ENCODE peak calls at places on chromosomes 2 and 18, in seven cellular contexts. Z is H9, H is mesendoderm, B is IMR-90, E is neuronal stem cell, Q is mesenchymal stem cell, I is H1. X is an unnamed sample.

GRCh38 chr18:45621068-45621511 is 5.8 kb downstream of the SLC14A2 start:
- DNase-seq in Z (peak; percentile 52), H (peak; percentile 74), B (peak; percentile 44), E (peak; percentile 47), Q (peak; percentile 45), I (no peak), X (peak; percentile 5)

GRCh38 chr2:233089851-233090250 is 29.7 kb downstream of the INPP5D start:
- DNase-seq in Z (no peak), H (no peak), B (no peak), E (no peak), Q (no peak), I (no peak), X (no peak)

GRCh38 chr18:77271720-77272481 is 22.3 kb downstream of the GALR1 start:
- DNase-seq in Z (no peak), H (peak; percentile 54), B (peak; percentile 42), E (no peak), Q (no peak), I (no peak), X (no peak)

GRCh38 chr2:26243643-26244478 is 571 bp downstream of the HADHA start:
- DNase-seq in Z (peak; percentile 33), H (peak; percentile 46), B (peak; percentile 21), E (peak; percentile 37), Q (peak; percentile 62), I (no peak), X (peak; percentile 28)

GRCh38 chr2:9895669-9896068 is 52.4 kb downstream of the TAF1B start:
- DNase-seq in Z (no peak), H (peak; percentile 27), B (no peak), E (no peak), Q (no peak), I (no peak), X (peak; percentile 56)

GRCh38 chr2:241410739-241411176 is 54.7 kb downstream of the FARP2 start:
- DNase-seq in Z (no peak), H (no peak), B (peak; percentile 87), E (no peak), Q (peak; percentile 3), I (no peak), X (no peak)

GRCh38 chr2:147345246-147345645 is 499.6 kb upstream of the ACVR2A start:
- DNase-seq in Z (no peak), H (no peak), B (no peak), E (no peak), Q (peak; percentile 9), I (no peak), X (no peak)

GRCh38 chr2:33411765-33412164 is 64.7 kb upstream of the RASGRP3 start:
- DNase-seq in Z (no peak), H (no peak), B (peak; percentile 93), E (no peak), Q (peak; percentile 82), I (no peak), X (no peak)

GRCh38 chr2:174605687-174606086 is 8.1 kb upstream of the WIPF1 start:
- DNase-seq in Z (no peak), H (no peak), B (peak; percentile 59), E (no peak), Q (peak; percentile 59), I (no peak), X (peak; percentile 52)

GRCh38 chr2:66565291-66565690 is 130.4 kb downstream of the MEIS1 start:
- DNase-seq in Z (no peak), H (no peak), B (peak; percentile 65), E (no peak), Q (no peak), I (no peak), X (no peak)

GRCh38 chr2:32900246-32901000 is 46.3 kb upstream of the LTBP1 start:
- DNase-seq in Z (no peak), H (no peak), B (no peak), E (no peak), Q (no peak), I (no peak), X (no peak)

GRCh38 chr2:138641277-138641676 is 138.9 kb downstream of the NXPH2 start:
- DNase-seq in Z (no peak), H (no peak), B (no peak), E (no peak), Q (no peak), I (no peak), X (peak; percentile 39)

GRCh38 chr2:233353769-233354499 is at the start of gene DGKD:
- DNase-seq in Z (peak; percentile 71), H (peak; percentile 82), B (no peak), E (peak; percentile 72), Q (peak; percentile 58), I (no peak), X (peak; percentile 96)

GRCh38 chr2:201965550-201965949 is 68.1 kb upstream of the FZD7 start:
- DNase-seq in Z (no peak), H (no peak), B (no peak), E (no peak), Q (no peak), I (no peak), X (peak; percentile 39)

GRCh38 chr2:234377761-234378341 is 119.0 kb downstream of the ARL4C start:
- DNase-seq in Z (no peak), H (peak; percentile 35), B (peak; percentile 74), E (no peak), Q (peak; percentile 26), I (no peak), X (peak; percentile 7)

GRCh38 chr18:35494281-35494825 is 3.4 kb downstream of the INO80C start:
- DNase-seq in Z (no peak), H (no peak), B (no peak), E (no peak), Q (no peak), I (no peak), X (no peak)
- H4K8ac ChIP-seq in Z (no peak overlapping the region), H (no peak overlapping the region), B (no peak overlapping the region), E (no peak overlapping the region), Q (peak overlapping the region; percentile 20), I (no peak overlapping the region), X (no peak overlapping the region)

GRCh38 chr2:62459106-62459505 is 46.9 kb downstream of the TMEM17 start:
- DNase-seq in Z (no peak), H (no peak), B (no peak), E (no peak), Q (no peak), I (no peak), X (peak; percentile 59)

GRCh38 chr2:62458206-62459035 is 47.6 kb downstream of the TMEM17 start:
- DNase-seq in Z (no peak), H (no peak), B (no peak), E (no peak), Q (no peak), I (no peak), X (no peak)

GRCh38 chr2:62455957-62456692 is 49.9 kb downstream of the TMEM17 start:
- DNase-seq in Z (no peak), H (no peak), B (no peak), E (no peak), Q (no peak), I (no peak), X (no peak)

GRCh38 chr2:62457555-62457954 is 48.4 kb downstream of the TMEM17 start:
- DNase-seq in Z (no peak), H (no peak), B (no peak), E (no peak), Q (no peak), I (no peak), X (no peak)

DNA sequence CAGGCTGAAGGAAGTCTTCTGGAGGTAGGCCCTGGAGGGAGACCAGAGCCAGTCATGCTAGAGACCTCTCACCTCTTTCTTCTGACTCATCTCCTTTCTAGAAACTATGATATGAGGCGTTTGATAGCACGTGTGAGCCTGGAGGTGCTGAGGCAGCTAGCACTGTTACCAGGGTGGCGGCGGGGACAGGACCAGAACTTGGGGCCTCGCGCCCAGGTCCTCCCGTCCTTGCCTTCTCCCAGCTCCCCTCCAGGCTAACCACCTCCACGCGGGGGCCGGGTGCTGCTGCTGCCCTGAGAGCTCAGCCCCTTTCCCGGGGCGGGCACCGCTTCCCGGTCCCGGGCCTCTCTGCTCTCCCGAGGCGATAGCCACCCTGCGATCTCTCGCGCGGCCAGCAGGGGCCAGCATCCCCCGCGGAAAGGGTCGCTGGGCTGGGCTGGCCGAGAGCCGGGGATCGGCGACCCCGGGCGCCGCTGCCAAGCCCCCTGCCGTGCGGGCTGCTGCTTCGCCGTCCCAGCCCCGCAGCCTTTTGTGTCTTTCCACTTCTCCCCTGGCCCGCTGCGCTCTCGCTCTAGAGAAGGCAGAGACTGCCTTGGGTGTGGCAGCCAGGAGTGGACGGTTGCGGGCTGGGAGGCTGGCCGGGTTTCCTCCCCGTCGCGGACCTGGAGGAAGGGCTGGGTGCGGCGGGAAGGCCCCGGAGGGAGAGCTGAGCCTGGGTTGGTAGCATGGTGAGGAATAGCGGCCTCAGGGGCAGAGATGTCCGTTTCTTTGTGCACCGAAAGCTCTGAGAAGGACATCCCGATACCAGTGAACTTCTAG is 49.1 kb downstream of the TMEM17 start:
- DNase-seq in Z (peak; percentile 88), H (peak; percentile 85), B (peak; percentile 78), E (peak; percentile 83), Q (peak; percentile 68), I (peak; percentile 44), X (peak; percentile 87)
- H3K18ac ChIP-seq in Z (peak overlapping the region; percentile 80), H (peak overlapping the region; percentile 5), B (peak overlapping the region; percentile 68), E (peak overlapping the region; percentile 98), Q (peak overlapping the region; percentile 89), I (peak overlapping the region; percentile 98), X (peak overlapping the region; percentile 81)

GRCh38 chr2:70977605-70978205 is 725 bp upstream of the ANKRD53 start:
- DNase-seq in Z (no peak), H (no peak), B (peak; percentile 93), E (no peak), Q (peak; percentile 79), I (no peak), X (peak; percentile 97)
- H4K8ac ChIP-seq in Z (no peak overlapping the region), H (no peak overlapping the region), B (peak overlapping the region; percentile 78), E (no peak overlapping the region), Q (peak overlapping the region; percentile 79), I (no peak overlapping the region), X (no peak overlapping the region)

GRCh38 chr2:167335627-167336026 is 447.3 kb downstream of the XIRP2 start:
- DNase-seq in Z (no peak), H (peak; percentile 9), B (peak; percentile 71), E (no peak), Q (no peak), I (no peak), X (peak; percentile 21)

GRCh38 chr2:167332358-167332757 is 444.1 kb downstream of the XIRP2 start:
- DNase-seq in Z (no peak), H (peak; percentile 18), B (no peak), E (no peak), Q (no peak), I (no peak), X (no peak)

GRCh38 chr2:167333245-167333644 is 445.0 kb downstream of the XIRP2 start:
- DNase-seq in Z (no peak), H (peak; percentile 56), B (peak; percentile 2), E (no peak), Q (peak; percentile 7), I (no peak), X (no peak)

GRCh38 chr2:167336213-167336612 is 447.9 kb downstream of the XIRP2 start:
- DNase-seq in Z (no peak), H (no peak), B (no peak), E (no peak), Q (no peak), I (no peak), X (no peak)

GRCh38 chr2:167334343-167334742 is 446.1 kb downstream of the XIRP2 start:
- DNase-seq in Z (no peak), H (no peak), B (no peak), E (no peak), Q (no peak), I (no peak), X (no peak)
- H3K18ac ChIP-seq in Z (no peak overlapping the region), H (no peak overlapping the region), B (no peak overlapping the region), E (no peak overlapping the region), Q (no peak overlapping the region), I (no peak overlapping the region), X (no peak overlapping the region)